ENCODE peak calls at places on chromosomes 5 and 9, in nine cellular contexts. A, B, T, J, K, S, V, F and C are unnamed samples.

GRCh38 chr9:107983762-107984161 is 494.2 kb upstream of the KLF4 start:
- DNase-seq in A (no peak), B (no peak), T (no peak), J (no peak), K (no peak), S (no peak), V (no peak), F (no peak), C (no peak)

GRCh38 chr9:34588671-34589370 is 703 bp downstream of the CNTFR start:
- DNase-seq in A (no peak), B (no peak), T (no peak), J (peak), K (peak), S (no peak), V (no peak), F (peak), C (no peak)

GRCh38 chr5:116595498-116595897 is 20.9 kb upstream of the SEMA6A start:
- DNase-seq in A (no peak), B (no peak), T (no peak), J (no peak), K (no peak), S (no peak), V (no peak), F (no peak), C (no peak)

GRCh38 chr9:13354733-13355132 is 75.2 kb upstream of the MPDZ start:
- DNase-seq in A (no peak), B (no peak), T (peak), J (no peak), K (peak), S (peak), V (no peak), F (no peak), C (no peak)

GRCh38 chr5:156147948-156148285 is 179.0 kb upstream of the SGCD start:
- DNase-seq in A (no peak), B (no peak), T (no peak), J (no peak), K (no peak), S (no peak), V (no peak), F (no peak), C (no peak)

GRCh38 chr9:107809859-107810492 is 320.4 kb upstream of the KLF4 start:
- DNase-seq in A (no peak), B (no peak), T (no peak), J (no peak), K (peak), S (no peak), V (peak), F (no peak), C (no peak)

GRCh38 chr5:76790632-76791290 is 28.1 kb upstream of the F2RL1 start:
- DNase-seq in A (no peak), B (peak), T (peak), J (no peak), K (peak), S (peak), V (peak), F (no peak), C (no peak)

GRCh38 chr5:163619951-163620350 is 114.5 kb downstream of the MAT2B start:
- DNase-seq in A (no peak), B (no peak), T (no peak), J (no peak), K (no peak), S (no peak), V (no peak), F (peak), C (no peak)

GRCh38 chr9:136773386-136774044 is 9.2 kb upstream of the LCN15 start:
- DNase-seq in A (no peak), B (no peak), T (no peak), J (peak), K (peak), S (no peak), V (peak), F (peak), C (no peak)